ENCODE peak calls at places on chromosome 6, in ten cellular contexts. G, U, T, W, Z, H, K, X, M and L are unnamed samples.

GRCh38 chr6:53300656-53301551 is 47.8 kb downstream of the ELOVL5 start:
- DNase-seq in Z (no peak), H (no peak), X (no peak), G (no peak), M (peak; percentile 56), T (peak; percentile 54), W (peak; percentile 24), K (peak; percentile 53), U (peak; percentile 38), L (no peak)

GRCh38 chr6:31663087-31663960 is 1.5 kb downstream of the GPANK1 start:
- DNase-seq in H (no peak), K (no peak), G (no peak), T (peak; percentile 24), W (no peak), X (no peak), Z (no peak), U (no peak), M (no peak), L (no peak)

GRCh38 chr6:170247178-170247701 is 43.6 kb downstream of the DLL1 start:
- DNase-seq in H (no peak), U (no peak), M (no peak), K (no peak), W (no peak), G (no peak), X (no peak), Z (no peak), T (no peak), L (no peak)

GRCh38 chr6:154721460-154721859 is 11.8 kb upstream of the SCAF8 start:
- DNase-seq in T (no peak), Z (no peak), W (no peak), K (no peak), X (no peak), H (peak; percentile 46), G (no peak), U (peak; percentile 13), M (no peak), L (no peak)

GRCh38 chr6:31805939-31806469 is 762 bp downstream of the LSM2 start:
- DNase-seq in W (no peak), M (no peak), Z (no peak), K (no peak), H (no peak), G (no peak), U (no peak), T (no peak), X (no peak), L (no peak)

GRCh38 chr6:30219244-30219643 is 6.0 kb upstream of the TRIM26 start:
- DNase-seq in T (peak; percentile 67), H (no peak), K (peak; percentile 67), X (peak; percentile 71), M (peak; percentile 30), W (no peak), U (peak; percentile 71), Z (peak; percentile 26), G (peak; percentile 36), L (peak; percentile 75)

GRCh38 chr6:118207947-118208346 is 300.9 kb downstream of the SLC35F1 start:
- DNase-seq in W (no peak), K (no peak), G (no peak), U (no peak), H (no peak), T (no peak), X (no peak), Z (no peak), M (no peak), L (no peak)

GRCh38 chr6:25028346-25028745 is 92.6 kb upstream of the RIPOR2 start:
- DNase-seq in U (no peak), Z (no peak), G (no peak), M (no peak), K (no peak), W (no peak), X (no peak), T (no peak), H (no peak), L (no peak)

GRCh38 chr6:170165501-170166117 is 125.3 kb downstream of the DLL1 start:
- DNase-seq in H (no peak), X (no peak), W (no peak), M (no peak), T (no peak), U (no peak), K (no peak), G (no peak), Z (no peak), L (no peak)

GRCh38 chr6:158060447-158061360 is 79.0 kb downstream of the SYNJ2 start:
- DNase-seq in G (no peak), W (peak; percentile 81), Z (no peak), X (no peak), M (peak; percentile 82), K (peak; percentile 92), U (no peak), H (peak; percentile 59), T (peak; percentile 97), L (no peak)

GRCh38 chr6:154614641-154615040 is 104.2 kb upstream of the CNKSR3 start:
- DNase-seq in U (no peak), Z (no peak), K (peak; percentile 83), X (no peak), H (no peak), G (no peak), M (no peak), W (no peak), T (no peak), L (no peak)

GRCh38 chr6:107697682-107698081 is 126.4 kb downstream of the SCML4 start:
- DNase-seq in M (no peak), G (no peak), Z (no peak), W (no peak), T (peak; percentile 62), U (no peak), X (no peak), H (no peak), K (no peak), L (no peak)

GRCh38 chr6:30007132-30007764 is 53.8 kb upstream of the POLR1H start:
- DNase-seq in Z (peak; percentile 52), H (no peak), W (peak; percentile 25), G (no peak), M (no peak), T (no peak), K (no peak), X (peak; percentile 38), U (peak; percentile 45), L (no peak)

GRCh38 chr6:16158943-16159557 is 30.2 kb downstream of the MYLIP start:
- DNase-seq in T (no peak), Z (no peak), K (no peak), G (no peak), H (no peak), U (no peak), M (no peak), X (no peak), W (no peak), L (no peak)

GRCh38 chr6:71419217-71419953 is 130.8 kb downstream of the OGFRL1 start:
- DNase-seq in X (no peak), K (peak; percentile 36), W (peak; percentile 26), Z (peak; percentile 51), T (peak; percentile 52), M (peak; percentile 21), U (no peak), H (no peak), G (peak; percentile 17), L (no peak)

GRCh38 chr6:41895300-41896233 is at the start of gene USP49:
- DNase-seq in H (peak; percentile 56), K (peak; percentile 89), X (peak; percentile 94), U (peak; percentile 96), M (peak; percentile 88), W (peak; percentile 91), Z (peak; percentile 98), T (peak; percentile 83), G (peak; percentile 95), L (peak; percentile 96)
- TF ChIP-seq CTCF in H (no peak), K (no peak), X (no peak), U (no peak), M (no peak), W (no peak), Z (no peak), T (no peak), G (no peak), L (no peak)

GRCh38 chr6:37170273-37171140 is 555 bp downstream of the PIM1 start:
- DNase-seq in K (peak; percentile 45), W (peak; percentile 50), Z (peak; percentile 67), U (peak; percentile 68), H (no peak), T (no peak), X (peak; percentile 29), G (peak; percentile 44), M (peak; percentile 44), L (peak; percentile 47)
- TF ChIP-seq CTCF in K (peak; percentile 46), W (peak; percentile 43), Z (peak; percentile 33), U (peak; percentile 52), H (peak; percentile 30), T (peak; percentile 36), X (peak; percentile 18), G (peak; percentile 45), M (peak; percentile 4), L (peak; percentile 12)

DNA sequence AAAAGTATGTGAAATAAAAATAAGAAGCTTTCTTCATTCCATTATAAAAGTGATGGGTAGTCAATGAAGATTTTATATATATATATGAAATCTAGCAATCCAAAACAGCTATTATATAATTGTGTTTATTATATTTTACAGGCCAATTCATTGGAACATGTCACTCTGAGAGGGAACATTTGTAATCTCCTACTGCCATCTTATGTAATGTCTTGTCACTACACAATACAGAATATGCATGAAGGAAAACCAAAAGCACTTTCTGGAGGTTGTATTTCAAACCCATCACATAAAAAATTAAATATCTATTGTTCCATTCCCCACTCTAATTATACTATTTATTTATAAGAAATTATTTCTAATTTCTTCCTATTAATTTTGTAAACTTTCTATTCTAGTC is 31.5 kb upstream of the IRAK1BP1 start:
- DNase-seq in T (peak; percentile 30), H (no peak), X (no peak), W (no peak), K (no peak), M (no peak), Z (no peak), G (no peak), U (no peak), L (no peak)
- TF ChIP-seq CTCF in T (no peak), H (peak; percentile 21), X (peak; percentile 23), W (peak; percentile 37), K (no peak), M (no peak), Z (no peak), G (peak; percentile 51), U (no peak), L (no peak)

GRCh38 chr6:23659125-23659524 is 466.9 kb upstream of the NRSN1 start:
- DNase-seq in H (no peak), W (no peak), K (no peak), Z (peak; percentile 45), U (no peak), M (no peak), X (no peak), T (no peak), G (peak; percentile 32), L (no peak)
- TF ChIP-seq CTCF in H (peak; percentile 36), W (peak; percentile 59), K (no peak), Z (peak; percentile 69), U (no peak), M (no peak), X (no peak), T (no peak), G (peak; percentile 77), L (no peak)

DNA sequence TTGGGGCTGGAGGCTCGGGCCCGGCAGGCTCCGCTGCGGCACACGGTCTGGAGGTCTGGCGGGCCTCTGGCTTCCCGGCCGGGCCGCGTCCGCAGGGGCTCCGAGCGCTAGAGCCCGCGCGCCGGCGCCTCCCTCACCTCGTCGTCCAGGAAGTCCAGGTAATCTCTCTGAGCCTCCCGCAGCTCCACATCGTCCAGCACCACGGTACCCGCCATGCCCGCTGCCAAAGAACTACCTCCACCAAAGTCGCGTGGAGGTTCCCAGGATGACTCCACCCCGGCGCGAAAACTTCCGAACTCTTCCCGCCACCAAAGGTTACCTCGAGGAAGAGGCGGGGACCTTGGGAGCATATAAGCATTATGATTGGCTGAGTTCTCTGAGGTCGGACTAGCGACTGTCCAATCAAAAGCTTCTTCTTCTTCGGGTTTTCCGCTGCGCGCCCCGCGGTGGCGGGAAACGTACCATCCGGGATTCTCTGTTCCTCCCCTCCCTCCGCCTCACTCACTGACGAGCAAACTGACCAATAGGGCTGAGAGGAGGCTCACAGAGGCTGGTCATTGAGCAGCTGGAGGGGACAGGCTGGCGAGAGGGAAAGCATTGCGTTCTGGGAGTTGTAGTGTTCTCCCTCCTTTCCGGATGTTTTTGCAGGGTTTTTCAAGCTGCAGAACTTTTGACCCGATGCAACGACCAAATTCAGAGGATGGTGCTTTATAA is at the start of gene MCM3:
- DNase-seq in H (peak; percentile 98), Z (peak; percentile 93), W (peak; percentile 96), T (peak; percentile 99), X (peak; percentile 95), U (peak; percentile 99), K (peak; percentile 100), M (peak; percentile 99), G (peak; percentile 88), L (peak; percentile 97)
- TF ChIP-seq CTCF in H (no peak), Z (no peak), W (peak; percentile 17), T (peak; percentile 28), X (no peak), U (no peak), K (no peak), M (no peak), G (no peak), L (no peak)